ENCODE peak calls at places on chromosomes 6 and 20, in eight cellular contexts. M, S, D, H, O, B, K and W are unnamed samples.

GRCh38 chr20:62906209-62906608 is 20.1 kb downstream of the DIDO1 start:
- DNase-seq in M (peak; percentile 29), S (no peak), D (no peak), H (no peak), O (no peak), B (no peak), K (no peak), W (no peak)

GRCh38 chr6:87333591-87334181 is 4.6 kb upstream of the GJB7 start:
- DNase-seq in M (no peak), S (no peak), D (no peak), H (no peak), O (no peak), B (no peak), K (no peak), W (no peak)

GRCh38 chr6:167140589-167141474 is 16.9 kb downstream of the GPR31 start:
- DNase-seq in M (no peak), S (no peak), D (no peak), H (no peak), O (no peak), B (no peak), K (no peak), W (no peak)

GRCh38 chr20:5104479-5104878 is 15.3 kb downstream of the PCNA start:
- DNase-seq in M (no peak), S (no peak), D (no peak), H (no peak), O (no peak), B (no peak), K (no peak), W (no peak)

GRCh38 chr6:159969921-159970320 is 1.0 kb downstream of the IGF2R start:
- DNase-seq in M (peak; percentile 67), S (peak; percentile 61), D (no peak), H (no peak), O (no peak), B (peak; percentile 65), K (peak; percentile 56), W (peak; percentile 86)

GRCh38 chr6:21265264-21266044 is 328.1 kb upstream of the SOX4 start:
- DNase-seq in M (no peak), S (no peak), D (no peak), H (no peak), O (no peak), B (no peak), K (no peak), W (no peak)

GRCh38 chr6:34559651-34560365 is 3.7 kb upstream of the SPDEF start:
- DNase-seq in M (no peak), S (no peak), D (no peak), H (no peak), O (no peak), B (no peak), K (no peak), W (no peak)

GRCh38 chr6:70051197-70051596 is 184.8 kb downstream of the COL19A1 start:
- DNase-seq in M (no peak), S (no peak), D (no peak), H (no peak), O (no peak), B (no peak), K (no peak), W (no peak)

GRCh38 chr6:5379647-5380242 is 118.4 kb downstream of the FARS2 start:
- DNase-seq in M (no peak), S (peak; percentile 60), D (no peak), H (no peak), O (no peak), B (no peak), K (no peak), W (peak; percentile 16)

GRCh38 chr6:31822038-31822821 is 5.3 kb upstream of the HSPA1B start:
- DNase-seq in M (peak; percentile 90), S (peak; percentile 59), D (peak; percentile 56), H (peak; percentile 46), O (peak; percentile 54), B (peak; percentile 93), K (peak; percentile 35), W (peak; percentile 94)

GRCh38 chr6:130115036-130115435 is 96.7 kb downstream of the L3MBTL3 start:
- DNase-seq in M (no peak), S (no peak), D (no peak), H (no peak), O (no peak), B (no peak), K (no peak), W (no peak)

GRCh38 chr6:75412937-75413662 is 80.5 kb downstream of the FILIP1 start:
- DNase-seq in M (no peak), S (no peak), D (no peak), H (no peak), O (no peak), B (no peak), K (no peak), W (no peak)

GRCh38 chr20:24034820-24035219 is 46.2 kb upstream of the GGTLC1 start:
- DNase-seq in M (peak; percentile 25), S (no peak), D (no peak), H (no peak), O (no peak), B (no peak), K (peak; percentile 34), W (no peak)

GRCh38 chr6:160733045-160733646 is 31.1 kb downstream of the PLG start:
- DNase-seq in M (peak; percentile 57), S (peak; percentile 69), D (no peak), H (no peak), O (no peak), B (no peak), K (peak; percentile 46), W (peak; percentile 57)

GRCh38 chr6:82645536-82646230 is 282.1 kb downstream of the TPBG start:
- DNase-seq in M (no peak), S (no peak), D (no peak), H (no peak), O (no peak), B (no peak), K (no peak), W (no peak)

GRCh38 chr6:56984374-56984773 is 29.5 kb downstream of the BEND6 start:
- DNase-seq in M (no peak), S (no peak), D (no peak), H (no peak), O (no peak), B (no peak), K (no peak), W (no peak)

GRCh38 chr6:67630146-67630545 is 1004.9 kb upstream of the ADGRB3 start:
- DNase-seq in M (no peak), S (peak; percentile 5), D (no peak), H (no peak), O (no peak), B (no peak), K (no peak), W (no peak)

GRCh38 chr20:61397790-61398189 is 145.7 kb downstream of the CDH4 start:
- DNase-seq in M (no peak), S (no peak), D (no peak), H (no peak), O (no peak), B (no peak), K (no peak), W (no peak)

GRCh38 chr6:36061236-36061635 is 33.6 kb downstream of the MAPK14 start:
- DNase-seq in M (no peak), S (no peak), D (no peak), H (no peak), O (no peak), B (no peak), K (no peak), W (no peak)